ENCODE peak calls at places on chromosomes 5 and 9, in six cellular contexts. H is heart left ventricle; C is CD4-positive, CD25-positive, alpha-beta regulatory T cell; D is tibial artery; Z is CD8-positive, alpha-beta T cell; N is IMR-90. S is an unnamed sample.

GRCh38 chr9:2017459-2018161 is 2.5 kb downstream of the SMARCA2 start:
- DNase-seq in H (peak; percentile 80), C (peak; percentile 74), D (peak; percentile 84), Z (peak; percentile 89), N (peak; percentile 80), S (peak; percentile 70)

GRCh38 chr5:66554211-66554610 is 42.0 kb upstream of the MAST4 start:
- DNase-seq in H (no peak), C (no peak), D (no peak), Z (no peak), N (no peak), S (no peak)

GRCh38 chr5:164335837-164336236 is 830.4 kb downstream of the MAT2B start:
- DNase-seq in H (no peak), C (no peak), D (no peak), Z (no peak), N (peak; percentile 84), S (no peak)

GRCh38 chr5:115375922-115376321 is 79.5 kb upstream of the CCDC112 start:
- DNase-seq in H (peak; percentile 43), C (no peak), D (no peak), Z (no peak), N (peak; percentile 61), S (no peak)

GRCh38 chr9:105244996-105245719 is 707 bp downstream of the SLC44A1 start:
- DNase-seq in H (peak; percentile 34), C (peak; percentile 32), D (peak; percentile 49), Z (peak; percentile 58), N (no peak), S (peak; percentile 57)

GRCh38 chr9:32258482-32258881 is 126.0 kb upstream of the ACO1 start:
- DNase-seq in H (no peak), C (no peak), D (no peak), Z (no peak), N (no peak), S (no peak)

GRCh38 chr5:41253109-41253508 is 39.8 kb upstream of the C6 start:
- DNase-seq in H (no peak), C (no peak), D (no peak), Z (no peak), N (no peak), S (no peak)

GRCh38 chr9:5110867-5111681 is 74.4 kb downstream of the INSL6 start:
- DNase-seq in H (no peak), C (no peak), D (no peak), Z (no peak), N (no peak), S (no peak)

GRCh38 chr9:94870793-94871558 is 144.5 kb downstream of the AOPEP start:
- DNase-seq in H (peak; percentile 78), C (peak; percentile 43), D (no peak), Z (peak; percentile 73), N (no peak), S (no peak)

GRCh38 chr9:115208503-115208902 is 90.5 kb upstream of the TNC start:
- DNase-seq in H (no peak), C (no peak), D (no peak), Z (no peak), N (peak; percentile 70), S (no peak)

GRCh38 chr9:98230789-98231188 is 24.7 kb downstream of the TBC1D2 start:
- DNase-seq in H (no peak), C (no peak), D (no peak), Z (no peak), N (no peak), S (no peak)

GRCh38 chr5:5165541-5166002 is 25.4 kb downstream of the ADAMTS16 start:
- DNase-seq in H (no peak), C (no peak), D (no peak), Z (no peak), N (no peak), S (no peak)

GRCh38 chr5:472656-473343 is 29.8 kb downstream of the EXOC3 start:
- DNase-seq in H (peak; percentile 91), C (peak; percentile 88), D (peak; percentile 79), Z (peak; percentile 86), N (peak; percentile 78), S (peak; percentile 76)

GRCh38 chr9:124124729-124125589 is 113.4 kb downstream of the LHX2 start:
- DNase-seq in H (no peak), C (no peak), D (no peak), Z (no peak), N (no peak), S (no peak)

GRCh38 chr9:38183994-38184568 is 115.1 kb upstream of the SHB start:
- DNase-seq in H (no peak), C (no peak), D (no peak), Z (no peak), N (no peak), S (no peak)

GRCh38 chr9:134943836-134944235 is 26.1 kb upstream of the FCN1 start:
- DNase-seq in H (no peak), C (no peak), D (no peak), Z (no peak), N (no peak), S (no peak)

GRCh38 chr5:1074816-1075554 is 36.9 kb downstream of the SLC12A7 start:
- DNase-seq in H (no peak), C (no peak), D (no peak), Z (no peak), N (no peak), S (no peak)

GRCh38 chr9:133707065-133707760 is 30.9 kb downstream of the SARDH start:
- DNase-seq in H (peak; percentile 61), C (no peak), D (no peak), Z (no peak), N (peak; percentile 75), S (no peak)

GRCh38 chr9:95383198-95383673 is 65.7 kb upstream of the FANCC start:
- DNase-seq in H (no peak), C (no peak), D (no peak), Z (no peak), N (peak; percentile 85), S (no peak)

GRCh38 chr5:152632380-152632779 is 227.3 kb upstream of the NMUR2 start:
- DNase-seq in H (no peak), C (no peak), D (no peak), Z (no peak), N (no peak), S (no peak)

GRCh38 chr9:92206490-92206889 is 87.0 kb downstream of the IARS1 start:
- DNase-seq in H (no peak), C (no peak), D (no peak), Z (no peak), N (peak; percentile 59), S (no peak)

GRCh38 chr9:128498911-128499310 is 5.6 kb upstream of the GLE1 start:
- DNase-seq in H (no peak), C (no peak), D (no peak), Z (no peak), N (no peak), S (no peak)

GRCh38 chr5:2757563-2758311 is 6.3 kb upstream of the IRX2 start:
- DNase-seq in H (no peak), C (no peak), D (no peak), Z (no peak), N (peak; percentile 22), S (no peak)
- H3K27me3 ChIP-seq in H (peaks cover 22% of the 10 kb centered on the region), C (peaks cover 14% of the 10 kb centered on the region), D (no peaks in the 10 kb centered on the region), Z (peaks cover 2% of the 10 kb centered on the region), N (peaks cover 34% of the 10 kb centered on the region), S (peaks cover 82% of the 10 kb centered on the region)

DNA sequence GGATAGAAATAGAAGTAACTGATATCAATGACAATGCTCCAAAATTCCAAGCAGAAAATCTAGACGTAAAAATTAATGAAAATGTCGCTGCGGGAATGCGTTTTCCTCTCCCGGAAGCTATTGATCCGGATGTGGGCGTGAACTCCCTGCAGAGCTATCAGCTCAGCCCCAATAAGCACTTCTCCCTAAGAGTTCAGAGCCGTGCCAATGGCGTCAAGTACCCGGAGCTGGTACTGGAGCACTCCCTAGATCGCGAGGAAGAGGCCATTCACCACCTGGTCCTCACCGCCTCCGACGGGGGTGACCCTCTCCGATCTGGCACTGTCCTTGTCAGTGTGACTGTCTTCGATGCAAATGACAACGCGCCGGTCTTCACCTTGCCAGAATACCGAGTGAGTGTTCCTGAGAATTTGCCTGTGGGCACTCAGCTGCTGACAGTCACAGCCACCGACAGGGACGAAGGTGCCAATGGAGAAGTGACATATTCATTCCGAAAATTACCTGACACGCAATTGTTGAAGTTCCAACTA is 818 bp downstream of the PCDHGA10 start:
- DNase-seq in H (no peak), C (no peak), D (no peak), Z (no peak), N (no peak), S (no peak)
- H3K4me3 ChIP-seq in H (peak overlapping the region; percentile 37), C (peak overlapping the region; percentile 75), D (peak overlapping the region; percentile 26), Z (peak overlapping the region; percentile 61), N (peak overlapping the region; percentile 19), S (no peak overlapping the region)

DNA sequence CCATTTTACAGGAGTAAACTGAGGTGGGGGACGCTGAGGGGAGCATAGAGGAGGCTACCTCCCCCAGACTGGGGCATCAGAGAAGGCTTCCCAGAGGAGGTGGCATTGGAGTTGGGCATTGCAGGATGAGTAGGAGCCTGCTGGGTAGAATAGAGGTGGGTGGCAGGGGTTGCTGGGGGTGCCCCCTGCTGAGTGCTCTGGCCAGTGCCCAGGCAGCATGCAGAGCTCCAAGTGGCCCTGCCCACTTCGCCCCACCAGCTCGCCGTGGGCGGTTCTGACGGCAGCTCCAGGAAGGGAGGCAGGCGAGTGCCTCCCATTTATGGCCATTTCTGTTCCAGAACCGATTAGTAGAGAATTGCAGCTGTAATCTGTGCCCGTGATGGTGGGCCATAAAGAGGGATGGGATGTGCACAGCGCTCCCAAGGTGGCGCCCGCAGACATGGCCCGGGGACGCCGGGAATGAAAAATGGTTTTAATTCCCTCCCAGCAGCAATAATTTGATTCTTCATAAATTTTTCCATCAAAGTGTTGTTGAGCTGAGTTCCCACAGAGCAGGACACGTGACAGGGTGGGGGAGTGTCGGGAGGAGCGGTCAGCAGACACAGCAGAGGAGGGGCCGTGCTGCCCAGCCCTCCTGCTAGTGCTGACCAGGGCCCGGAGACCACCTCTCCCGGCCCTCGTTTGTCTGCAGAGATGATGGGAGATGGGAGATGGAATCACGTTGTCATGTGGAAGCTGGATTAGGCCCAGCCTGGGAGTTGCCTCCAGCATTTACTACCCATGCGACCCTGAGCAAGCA is 75.5 kb downstream of the LMX1B start:
- DNase-seq in H (no peak), C (no peak), D (no peak), Z (no peak), N (no peak), S (no peak)
- H3K27me3 ChIP-seq in H (no peaks in the 10 kb centered on the region), C (peaks cover 8% of the 10 kb centered on the region), D (no peaks in the 10 kb centered on the region), Z (peaks cover 8% of the 10 kb centered on the region), N (peaks cover 60% of the 10 kb centered on the region), S (no peaks in the 10 kb centered on the region)

GRCh38 chr9:36664806-36665205 is 92.1 kb downstream of the MELK start:
- DNase-seq in H (no peak), C (no peak), D (no peak), Z (no peak), N (no peak), S (no peak)
- H3K4me3 ChIP-seq in H (no peak overlapping the region), C (no peak overlapping the region), D (no peak overlapping the region), Z (no peak overlapping the region), N (no peak overlapping the region), S (no peak overlapping the region)

DNA sequence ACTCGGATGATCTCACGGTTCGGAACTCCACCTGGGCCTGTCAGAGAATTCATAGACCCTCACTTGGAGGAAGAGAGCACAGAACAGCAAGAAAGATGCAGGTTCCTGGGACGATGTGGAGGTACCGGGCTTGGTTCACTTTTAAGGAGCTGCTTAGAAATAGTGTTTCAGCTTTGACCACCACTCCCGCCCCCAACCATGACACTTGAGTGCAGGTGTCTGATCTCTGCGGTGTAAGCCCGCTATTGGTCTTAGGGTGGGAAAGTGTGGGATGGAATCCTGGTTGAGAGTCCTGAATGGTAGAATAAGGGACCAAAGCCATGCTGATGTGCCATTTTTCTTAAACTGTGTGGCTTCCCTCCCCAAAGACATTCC is 97.2 kb upstream of the LMX1B start:
- DNase-seq in H (no peak), C (no peak), D (no peak), Z (no peak), N (no peak), S (no peak)
- H3K27me3 ChIP-seq in H (peaks cover 22% of the 10 kb centered on the region), C (peaks cover 20% of the 10 kb centered on the region), D (peaks cover 3% of the 10 kb centered on the region), Z (peaks cover 15% of the 10 kb centered on the region), N (peaks cover 45% of the 10 kb centered on the region), S (no peaks in the 10 kb centered on the region)